ENCODE peak calls at places on chromosomes 1 and 21, in eight cellular contexts. One of them, this sample, is unnamed.

GRCh38 chr21:41112740-41113692 is 54.9 kb upstream of the BACE2 start:
- DNase-seq in AG04450: peak
- DNase-seq in tibial nerve: no peak
- DNase-seq in Panc1: no peak
- DNase-seq in GM23338: peak
- DNase-seq in AG10803: peak
- DNase-seq in brain microvascular endothelial cell: peak
- DNase-seq in AG04449: peak
- DNase-seq in this sample: peak

GRCh38 chr21:43025636-43026180 is 49.9 kb downstream of the CBS start:
- DNase-seq in tibial nerve: no peak
- DNase-seq in GM23338: no peak
- DNase-seq in AG10803: peak
- DNase-seq in Panc1: no peak
- DNase-seq in brain microvascular endothelial cell: peak
- DNase-seq in AG04449: peak
- DNase-seq in AG04450: peak
- DNase-seq in this sample: no peak

GRCh38 chr21:45554477-45555175 is 12.4 kb upstream of the SLC19A1 start:
- DNase-seq in GM23338: peak
- DNase-seq in tibial nerve: peak
- DNase-seq in AG10803: peak
- DNase-seq in AG04450: no peak
- DNase-seq in brain microvascular endothelial cell: peak
- DNase-seq in Panc1: peak
- DNase-seq in AG04449: no peak
- DNase-seq in this sample: peak

GRCh38 chr1:33397994-33398393 is 32.9 kb downstream of the PHC2 start:
- DNase-seq in AG04449: no peak
- DNase-seq in tibial nerve: no peak
- DNase-seq in GM23338: no peak
- DNase-seq in AG10803: no peak
- DNase-seq in Panc1: no peak
- DNase-seq in brain microvascular endothelial cell: no peak
- DNase-seq in AG04450: no peak
- DNase-seq in this sample: no peak

GRCh38 chr1:46394108-46394871 is at the start of gene FAAH:
- DNase-seq in Panc1: no peak
- DNase-seq in AG04450: no peak
- DNase-seq in brain microvascular endothelial cell: no peak
- DNase-seq in AG04449: no peak
- DNase-seq in AG10803: peak
- DNase-seq in GM23338: peak
- DNase-seq in tibial nerve: peak
- DNase-seq in this sample: peak

GRCh38 chr1:86998280-86998679 is 83.8 kb downstream of the HS2ST1 start:
- DNase-seq in AG04450: no peak
- DNase-seq in brain microvascular endothelial cell: no peak
- DNase-seq in Panc1: no peak
- DNase-seq in tibial nerve: no peak
- DNase-seq in GM23338: no peak
- DNase-seq in AG10803: no peak
- DNase-seq in AG04449: no peak
- DNase-seq in this sample: no peak

GRCh38 chr21:18495553-18495952 is 92.0 kb upstream of the TMPRSS15 start:
- DNase-seq in tibial nerve: no peak
- DNase-seq in AG10803: no peak
- DNase-seq in AG04449: no peak
- DNase-seq in AG04450: no peak
- DNase-seq in Panc1: no peak
- DNase-seq in brain microvascular endothelial cell: no peak
- DNase-seq in GM23338: no peak
- DNase-seq in this sample: no peak

GRCh38 chr1:4594286-4594991 is 60.0 kb upstream of the AJAP1 start:
- DNase-seq in Panc1: no peak
- DNase-seq in GM23338: no peak
- DNase-seq in tibial nerve: no peak
- DNase-seq in AG04450: no peak
- DNase-seq in AG04449: no peak
- DNase-seq in brain microvascular endothelial cell: no peak
- DNase-seq in AG10803: no peak
- DNase-seq in this sample: no peak

GRCh38 chr1:173267453-173267945 is 60.4 kb upstream of the TNFSF4 start:
- DNase-seq in AG10803: peak
- DNase-seq in tibial nerve: no peak
- DNase-seq in Panc1: no peak
- DNase-seq in AG04450: no peak
- DNase-seq in brain microvascular endothelial cell: peak
- DNase-seq in GM23338: no peak
- DNase-seq in AG04449: peak
- DNase-seq in this sample: peak

GRCh38 chr1:213119794-213120193 is 68.8 kb downstream of the RPS6KC1 start:
- DNase-seq in Panc1: no peak
- DNase-seq in GM23338: no peak
- DNase-seq in AG04449: no peak
- DNase-seq in AG10803: no peak
- DNase-seq in tibial nerve: no peak
- DNase-seq in AG04450: no peak
- DNase-seq in brain microvascular endothelial cell: no peak
- DNase-seq in this sample: no peak

GRCh38 chr1:16167331-16168143 is 11.7 kb upstream of the EPHA2 start:
- DNase-seq in AG10803: no peak
- DNase-seq in brain microvascular endothelial cell: no peak
- DNase-seq in GM23338: peak
- DNase-seq in AG04450: no peak
- DNase-seq in Panc1: no peak
- DNase-seq in tibial nerve: no peak
- DNase-seq in AG04449: no peak
- DNase-seq in this sample: no peak

GRCh38 chr1:70656371-70656770 is 245.3 kb downstream of the CTH start:
- DNase-seq in AG10803: peak
- DNase-seq in Panc1: no peak
- DNase-seq in AG04449: no peak
- DNase-seq in tibial nerve: no peak
- DNase-seq in brain microvascular endothelial cell: no peak
- DNase-seq in AG04450: no peak
- DNase-seq in GM23338: no peak
- DNase-seq in this sample: peak

GRCh38 chr1:69506721-69507120 is 61.0 kb upstream of the LRRC7 start:
- DNase-seq in Panc1: no peak
- DNase-seq in AG10803: no peak
- DNase-seq in brain microvascular endothelial cell: no peak
- DNase-seq in AG04450: no peak
- DNase-seq in tibial nerve: no peak
- DNase-seq in GM23338: no peak
- DNase-seq in AG04449: no peak
- DNase-seq in this sample: no peak

GRCh38 chr1:151553659-151554058 is 13.6 kb downstream of the TUFT1 start:
- DNase-seq in brain microvascular endothelial cell: no peak
- DNase-seq in AG04450: no peak
- DNase-seq in GM23338: no peak
- DNase-seq in AG04449: no peak
- DNase-seq in AG10803: peak
- DNase-seq in Panc1: no peak
- DNase-seq in tibial nerve: no peak
- DNase-seq in this sample: peak

GRCh38 chr1:53485478-53486394 is 26.5 kb downstream of the DMRTB1 start:
- DNase-seq in AG04450: peak
- DNase-seq in Panc1: peak
- DNase-seq in GM23338: peak
- DNase-seq in tibial nerve: peak
- DNase-seq in brain microvascular endothelial cell: peak
- DNase-seq in AG04449: no peak
- DNase-seq in AG10803: peak
- DNase-seq in this sample: peak

GRCh38 chr1:87600070-87600469 is 271.4 kb downstream of the LMO4 start:
- DNase-seq in brain microvascular endothelial cell: no peak
- DNase-seq in AG10803: no peak
- DNase-seq in AG04449: no peak
- DNase-seq in tibial nerve: no peak
- DNase-seq in AG04450: no peak
- DNase-seq in GM23338: no peak
- DNase-seq in Panc1: no peak
- DNase-seq in this sample: no peak

GRCh38 chr1:51877434-51878306 is 857 bp downstream of the NRDC start:
- DNase-seq in Panc1: no peak
- DNase-seq in AG04450: no peak
- DNase-seq in brain microvascular endothelial cell: peak
- DNase-seq in tibial nerve: peak
- DNase-seq in AG10803: peak
- DNase-seq in GM23338: peak
- DNase-seq in AG04449: no peak
- DNase-seq in this sample: peak

GRCh38 chr1:51875291-51875772 is 3.2 kb downstream of the NRDC start:
- DNase-seq in Panc1: no peak
- DNase-seq in AG04450: no peak
- DNase-seq in AG10803: no peak
- DNase-seq in brain microvascular endothelial cell: no peak
- DNase-seq in tibial nerve: no peak
- DNase-seq in AG04449: no peak
- DNase-seq in GM23338: no peak
- DNase-seq in this sample: no peak

GRCh38 chr1:51878307-51878615 is 266 bp downstream of the NRDC start:
- DNase-seq in AG10803: no peak
- DNase-seq in brain microvascular endothelial cell: no peak
- DNase-seq in AG04449: no peak
- DNase-seq in Panc1: no peak
- DNase-seq in GM23338: no peak
- DNase-seq in AG04450: no peak
- DNase-seq in tibial nerve: no peak
- DNase-seq in this sample: no peak

GRCh38 chr1:51875836-51876235 is 2.7 kb downstream of the NRDC start:
- DNase-seq in brain microvascular endothelial cell: no peak
- DNase-seq in Panc1: no peak
- DNase-seq in AG04450: no peak
- DNase-seq in tibial nerve: no peak
- DNase-seq in GM23338: no peak
- DNase-seq in AG10803: no peak
- DNase-seq in AG04449: no peak
- DNase-seq in this sample: no peak

DNA sequence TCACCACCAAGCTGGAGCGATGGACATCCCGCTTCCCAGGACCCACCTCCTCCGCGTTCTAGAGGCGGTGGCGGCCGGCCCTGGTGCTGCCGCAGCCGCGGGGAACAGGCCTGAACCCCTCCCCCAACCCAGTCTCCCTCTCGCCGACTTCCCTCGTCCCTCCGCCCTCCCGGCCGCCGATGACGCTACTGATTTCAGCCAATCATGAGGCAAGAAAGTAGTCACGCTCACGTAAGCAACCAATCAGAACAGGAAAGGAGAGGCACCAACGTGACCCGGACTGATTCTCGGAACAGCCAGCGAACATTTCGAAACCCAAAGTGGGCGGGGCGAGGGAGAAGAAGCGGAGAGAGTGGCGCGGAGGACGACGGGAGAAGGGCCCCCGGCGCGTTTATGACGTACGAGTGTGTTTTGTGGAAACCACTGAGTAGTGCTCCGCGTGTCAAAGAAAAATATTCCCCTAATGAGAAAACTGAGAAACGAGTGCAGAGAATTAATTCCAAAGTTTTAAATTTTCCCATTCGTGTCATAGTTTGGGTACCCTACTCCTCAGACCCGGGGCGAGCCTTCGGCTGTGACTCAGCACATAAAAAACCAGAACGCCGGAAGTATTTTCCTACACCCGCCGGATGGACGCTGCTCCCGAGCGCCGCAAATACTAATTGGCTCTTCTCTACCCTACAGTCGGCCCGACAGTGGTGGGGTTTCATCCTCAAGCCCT is at the start of gene NRDC:
- DNase-seq in AG04450: peak
- DNase-seq in Panc1: peak
- DNase-seq in GM23338: peak
- DNase-seq in brain microvascular endothelial cell: peak
- DNase-seq in tibial nerve: peak
- DNase-seq in AG10803: peak
- DNase-seq in AG04449: peak
- DNase-seq in this sample: peak
- TF ChIP-seq CTCF in AG04450: no peak
- TF ChIP-seq CTCF in Panc1: no peak
- TF ChIP-seq CTCF in GM23338: no peak
- TF ChIP-seq CTCF in brain microvascular endothelial cell: no peak
- TF ChIP-seq CTCF in tibial nerve: peak
- TF ChIP-seq CTCF in AG10803: no peak
- TF ChIP-seq CTCF in AG04449: no peak
- TF ChIP-seq CTCF in this sample: no peak

DNA sequence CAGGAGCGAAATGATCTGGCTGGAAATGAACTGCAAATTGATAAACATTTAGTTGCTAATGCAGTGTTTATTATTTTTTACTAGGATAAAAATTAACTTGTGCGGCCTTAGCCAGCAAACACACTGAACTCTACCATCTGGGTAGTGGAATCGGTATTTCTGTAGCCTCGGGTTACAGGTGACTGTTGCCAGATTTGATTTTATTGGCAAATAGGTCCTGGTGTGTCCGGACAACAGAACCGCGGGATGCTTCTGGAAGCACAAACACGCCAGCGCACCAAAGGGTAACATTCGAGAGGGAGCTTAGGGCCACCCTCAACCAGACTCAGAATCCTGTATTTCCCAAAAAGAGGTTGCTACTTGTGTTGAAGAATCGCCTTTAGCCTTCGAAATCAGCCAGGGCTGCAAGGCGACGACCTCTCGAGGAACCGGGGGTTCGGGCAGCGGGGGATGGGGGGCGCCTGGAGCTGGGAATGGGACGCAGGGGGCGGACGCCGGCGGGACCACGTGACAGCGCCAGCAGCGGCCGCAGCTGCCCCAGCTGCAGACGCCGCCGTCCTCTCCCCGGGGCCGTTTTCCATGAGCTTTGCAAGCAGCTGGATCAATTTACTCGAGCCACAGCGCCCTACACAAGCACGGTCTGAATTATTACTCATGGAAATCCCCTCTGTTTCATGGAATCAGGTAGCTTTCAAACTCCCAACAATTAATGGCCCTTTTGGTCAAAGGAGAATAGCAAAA is 158.8 kb downstream of the TOMM20 start:
- DNase-seq in Panc1: no peak
- DNase-seq in AG10803: peak
- DNase-seq in GM23338: peak
- DNase-seq in brain microvascular endothelial cell: peak
- DNase-seq in AG04449: no peak
- DNase-seq in tibial nerve: peak
- DNase-seq in AG04450: peak
- DNase-seq in this sample: peak
- H3K4me3 ChIP-seq in Panc1: no peak
- H3K4me3 ChIP-seq in AG10803: peak
- H3K4me3 ChIP-seq in GM23338: peak
- H3K4me3 ChIP-seq in brain microvascular endothelial cell: peak
- H3K4me3 ChIP-seq in AG04449: peak
- H3K4me3 ChIP-seq in tibial nerve: peak
- H3K4me3 ChIP-seq in AG04450: peak
- H3K4me3 ChIP-seq in this sample: peak

GRCh38 chr21:31874817-31875216 is 2.0 kb downstream of the HUNK start:
- DNase-seq in AG10803: no peak
- DNase-seq in AG04450: no peak
- DNase-seq in Panc1: no peak
- DNase-seq in AG04449: no peak
- DNase-seq in tibial nerve: no peak
- DNase-seq in brain microvascular endothelial cell: no peak
- DNase-seq in GM23338: peak
- DNase-seq in this sample: no peak
- TF ChIP-seq CTCF in AG10803: no peak
- TF ChIP-seq CTCF in AG04450: no peak
- TF ChIP-seq CTCF in Panc1: no peak
- TF ChIP-seq CTCF in AG04449: no peak
- TF ChIP-seq CTCF in tibial nerve: no peak
- TF ChIP-seq CTCF in brain microvascular endothelial cell: no peak
- TF ChIP-seq CTCF in GM23338: no peak
- TF ChIP-seq CTCF in this sample: no peak

GRCh38 chr1:156572663-156573018 is 276 bp upstream of the IQGAP3 start:
- DNase-seq in tibial nerve: no peak
- DNase-seq in brain microvascular endothelial cell: no peak
- DNase-seq in AG04450: no peak
- DNase-seq in Panc1: no peak
- DNase-seq in AG10803: no peak
- DNase-seq in GM23338: no peak
- DNase-seq in AG04449: no peak
- DNase-seq in this sample: no peak
- H3K4me3 ChIP-seq in tibial nerve: peak
- H3K4me3 ChIP-seq in brain microvascular endothelial cell: peak
- H3K4me3 ChIP-seq in AG04450: peak
- H3K4me3 ChIP-seq in Panc1: peak
- H3K4me3 ChIP-seq in AG10803: peak
- H3K4me3 ChIP-seq in GM23338: peak
- H3K4me3 ChIP-seq in AG04449: peak
- H3K4me3 ChIP-seq in this sample: peak